ENCODE peak calls at places on chromosomes 11 and 22, in four cellular contexts. Y is GM19239; Q is HS-27A; V is stimulated activated CD4-positive, alpha-beta T cell treated with anti-CD3 and anti-CD28 coated beads, Interleukin-15, amount 100 ng/mL, for 48 hours. R is an unnamed sample.

GRCh38 chr22:27159016-27159415 is 501.6 kb downstream of the MIAT start:
- DNase-seq in Y (no peak), Q (no peak), V (no peak), R (no peak)

GRCh38 chr22:30114356-30114755 is 34.1 kb downstream of the HORMAD2 start:
- DNase-seq in Y (no peak), Q (no peak), V (no peak), R (no peak)

GRCh38 chr11:116232364-116232801 is 540.4 kb downstream of the BUD13 start:
- DNase-seq in Y (no peak), Q (no peak), V (no peak), R (no peak)

GRCh38 chr11:118343981-118344521 is at the start of gene CD3G:
- DNase-seq in Y (no peak), Q (no peak), V (peak), R (no peak)

GRCh38 chr11:103326070-103326794 is 217.0 kb downstream of the DYNC2H1 start:
- DNase-seq in Y (peak), Q (peak), V (peak), R (peak)

GRCh38 chr11:19259487-19260345 is 19.0 kb upstream of the E2F8 start:
- DNase-seq in Y (peak), Q (peak), V (peak), R (no peak)

GRCh38 chr11:61378713-61379313 is 13.6 kb upstream of the TMEM216 start:
- DNase-seq in Y (no peak), Q (peak), V (no peak), R (no peak)

GRCh38 chr11:118435233-118435892 is 929 bp upstream of the KMT2A start:
- DNase-seq in Y (no peak), Q (no peak), V (peak), R (no peak)

GRCh38 chr22:47452184-47452583 is 689.7 kb downstream of the TBC1D22A start:
- DNase-seq in Y (peak), Q (no peak), V (no peak), R (no peak)

GRCh38 chr11:58318532-58318931 is 40.3 kb downstream of the OR5B17 start:
- DNase-seq in Y (no peak), Q (no peak), V (no peak), R (no peak)

GRCh38 chr11:89625171-89625570 is 84.9 kb upstream of the TRIM77 start:
- DNase-seq in Y (no peak), Q (no peak), V (no peak), R (no peak)

GRCh38 chr22:49393526-49393925 is 434.1 kb downstream of the BRD1 start:
- DNase-seq in Y (no peak), Q (no peak), V (no peak), R (no peak)

GRCh38 chr11:4044971-4045646 is 49.5 kb upstream of the RRM1 start:
- DNase-seq in Y (no peak), Q (no peak), V (no peak), R (no peak)

GRCh38 chr22:23786752-23787599 is at the start of gene SMARCB1:
- DNase-seq in Y (peak), Q (no peak), V (peak), R (no peak)

GRCh38 chr11:33160147-33160546 is 1.1 kb downstream of the CSTF3 start:
- DNase-seq in Y (no peak), Q (no peak), V (no peak), R (no peak)

GRCh38 chr22:42596376-42596775 is 18.3 kb downstream of the POLDIP3 start:
- DNase-seq in Y (no peak), Q (no peak), V (no peak), R (no peak)

GRCh38 chr22:50343541-50343935 is 411 bp downstream of the PPP6R2 start:
- DNase-seq in Y (no peak), Q (no peak), V (no peak), R (no peak)

GRCh38 chr22:42138122-42138770 is 7.6 kb upstream of the CYP2D6 start:
- DNase-seq in Y (no peak), Q (no peak), V (no peak), R (no peak)

GRCh38 chr11:31248768-31249167 is 120.8 kb downstream of the DCDC1 start:
- DNase-seq in Y (no peak), Q (no peak), V (no peak), R (no peak)

GRCh38 chr11:114200785-114201184 is 95.4 kb upstream of the NNMT start:
- DNase-seq in Y (no peak), Q (no peak), V (no peak), R (no peak)

GRCh38 chr22:30903876-30904460 is 64.6 kb downstream of the MORC2 start:
- DNase-seq in Y (no peak), Q (no peak), V (no peak), R (no peak)

GRCh38 chr22:26589845-26590524 is at the start of gene TPST2:
- DNase-seq in Y (peak), Q (peak), V (peak), R (no peak)

GRCh38 chr22:23268877-23269276 is 88.6 kb downstream of the BCR start:
- DNase-seq in Y (peak), Q (no peak), V (no peak), R (no peak)

GRCh38 chr22:49996532-49997220 is 15.9 kb downstream of the IL17REL start:
- DNase-seq in Y (no peak), Q (no peak), V (no peak), R (no peak)

R was measured in Panc1.